ENCODE peak calls at places on chromosome 21, in seven cellular contexts. I is RWPE1, C is left lung, U is breast epithelium, H is AG04450, Z is mesendoderm, B is ovary. G is an unnamed sample.
A peak's percentile ranks its signal among the peaks of the same experiment; 100 is the strongest.

GRCh38 chr21:24895885-24896734 is 711.2 kb downstream of the MRPL39 start:
- DNase-seq in I (no peak), C (no peak), U (no peak), H (no peak), Z (peak; percentile 60), B (peak; percentile 37), G (no peak)

GRCh38 chr21:31351973-31352372 is 7.9 kb upstream of the TIAM1 start:
- DNase-seq in I (no peak), C (no peak), U (no peak), H (no peak), Z (no peak), B (no peak), G (no peak)

GRCh38 chr21:14825405-14826032 is 239.3 kb downstream of the NRIP1 start:
- DNase-seq in I (no peak), C (no peak), U (no peak), H (no peak), Z (no peak), B (no peak), G (no peak)

GRCh38 chr21:28333455-28334108 is 659.1 kb downstream of the LTN1 start:
- DNase-seq in I (no peak), C (no peak), U (no peak), H (peak; percentile 10), Z (no peak), B (no peak), G (no peak)

GRCh38 chr21:38661296-38662223 is 144.2 kb upstream of the ETS2 start:
- DNase-seq in I (no peak), C (peak; percentile 81), U (no peak), H (peak; percentile 26), Z (peak; percentile 47), B (peak; percentile 30), G (no peak)

GRCh38 chr21:15063081-15063820 is 1.5 kb downstream of the NRIP1 start:
- DNase-seq in I (peak; percentile 33), C (no peak), U (no peak), H (no peak), Z (peak; percentile 47), B (no peak), G (no peak)

GRCh38 chr21:45033791-45034555 is 40.4 kb upstream of the ADARB1 start:
- DNase-seq in I (no peak), C (peak; percentile 58), U (no peak), H (no peak), Z (no peak), B (no peak), G (no peak)

GRCh38 chr21:44897326-44898010 is 23.2 kb downstream of the ITGB2 start:
- DNase-seq in I (no peak), C (peak; percentile 78), U (no peak), H (no peak), Z (peak; percentile 56), B (no peak), G (no peak)

GRCh38 chr21:17688912-17689874 is 76.5 kb upstream of the BTG3 start:
- DNase-seq in I (peak; percentile 46), C (no peak), U (peak; percentile 59), H (no peak), Z (peak; percentile 67), B (peak; percentile 32), G (no peak)

GRCh38 chr21:14600569-14601308 is 54.6 kb upstream of the SAMSN1 start:
- DNase-seq in I (no peak), C (no peak), U (no peak), H (no peak), Z (no peak), B (no peak), G (no peak)

GRCh38 chr21:34795152-34796141 is 126.7 kb downstream of the CLIC6 start:
- DNase-seq in I (peak; percentile 53), C (no peak), U (peak; percentile 58), H (no peak), Z (no peak), B (no peak), G (no peak)

GRCh38 chr21:34797926-34798595 is 129.3 kb downstream of the CLIC6 start:
- DNase-seq in I (no peak), C (no peak), U (no peak), H (no peak), Z (no peak), B (no peak), G (no peak)

GRCh38 chr21:34797202-34797527 is 128.4 kb downstream of the CLIC6 start:
- DNase-seq in I (no peak), C (no peak), U (no peak), H (no peak), Z (no peak), B (no peak), G (no peak)

GRCh38 chr21:34794686-34795085 is 125.9 kb downstream of the CLIC6 start:
- DNase-seq in I (no peak), C (no peak), U (no peak), H (no peak), Z (peak; percentile 33), B (no peak), G (no peak)

GRCh38 chr21:34796518-34797201 is 127.9 kb downstream of the CLIC6 start:
- DNase-seq in I (no peak), C (peak; percentile 51), U (no peak), H (no peak), Z (peak; percentile 65), B (no peak), G (no peak)
- H3K27ac ChIP-seq in I (peak overlapping the region; percentile 90), C (peak overlapping the region; percentile 37), U (peak overlapping the region; percentile 90), H (peak overlapping the region; percentile 55), Z (no peak overlapping the region), B (no peak overlapping the region), G (no peak overlapping the region)

DNA sequence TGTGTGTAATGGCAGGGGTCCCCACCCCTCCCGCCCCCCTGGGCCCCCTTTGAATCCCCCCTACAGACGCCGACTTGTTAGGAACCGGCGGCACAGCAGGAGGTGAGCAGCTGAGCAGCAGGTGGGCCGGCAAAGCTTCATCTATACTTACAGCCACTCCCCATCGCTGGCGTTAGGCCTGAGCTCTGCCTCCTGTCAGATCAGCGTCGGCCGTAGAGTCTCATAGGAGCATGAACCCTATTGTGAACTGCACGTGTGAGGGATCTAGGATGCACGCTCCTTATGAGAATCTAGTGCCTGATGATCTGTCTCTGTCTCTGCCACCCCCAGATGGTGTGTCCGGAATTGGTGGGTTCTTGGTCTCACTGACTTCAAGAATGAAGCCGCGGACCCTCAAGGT is 14.9 kb upstream of the VPS26C start:
- DNase-seq in I (no peak), C (no peak), U (no peak), H (no peak), Z (no peak), B (no peak), G (no peak)
- H3K27ac ChIP-seq in I (no peak overlapping the region), C (no peak overlapping the region), U (no peak overlapping the region), H (no peak overlapping the region), Z (no peak overlapping the region), B (no peak overlapping the region), G (no peak overlapping the region)

GRCh38 chr21:42661688-42662429 is 8.4 kb downstream of the PDE9A start:
- DNase-seq in I (no peak), C (peak; percentile 41), U (no peak), H (no peak), Z (no peak), B (no peak), G (no peak)
- H3K27ac ChIP-seq in I (no peak overlapping the region), C (no peak overlapping the region), U (no peak overlapping the region), H (no peak overlapping the region), Z (no peak overlapping the region), B (no peak overlapping the region), G (no peak overlapping the region)

DNA sequence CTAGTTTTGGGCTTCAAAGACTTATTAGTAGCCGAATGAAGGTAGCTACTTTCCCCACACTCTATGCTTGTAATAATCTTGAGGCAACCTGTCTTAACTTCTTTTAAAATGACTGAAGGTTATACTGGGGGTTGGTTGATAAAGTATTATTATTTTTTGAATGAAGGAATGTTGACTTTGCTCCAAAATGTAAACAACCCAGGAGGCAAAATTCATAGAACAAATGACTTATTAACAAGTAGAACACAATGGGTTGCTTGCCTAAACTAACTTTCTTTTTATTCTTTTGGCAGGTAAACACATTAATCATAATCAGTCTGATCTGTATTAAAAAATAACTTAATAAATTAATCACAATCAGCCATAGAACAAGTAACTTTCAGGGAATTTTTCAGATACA is 440.0 kb downstream of the USP25 start:
- DNase-seq in I (no peak), C (no peak), U (no peak), H (no peak), Z (no peak), B (no peak), G (no peak)
- H3K27ac ChIP-seq in I (no peak overlapping the region), C (no peak overlapping the region), U (peak overlapping the region; percentile 36), H (no peak overlapping the region), Z (no peak overlapping the region), B (no peak overlapping the region), G (peak overlapping the region; percentile 91)

DNA sequence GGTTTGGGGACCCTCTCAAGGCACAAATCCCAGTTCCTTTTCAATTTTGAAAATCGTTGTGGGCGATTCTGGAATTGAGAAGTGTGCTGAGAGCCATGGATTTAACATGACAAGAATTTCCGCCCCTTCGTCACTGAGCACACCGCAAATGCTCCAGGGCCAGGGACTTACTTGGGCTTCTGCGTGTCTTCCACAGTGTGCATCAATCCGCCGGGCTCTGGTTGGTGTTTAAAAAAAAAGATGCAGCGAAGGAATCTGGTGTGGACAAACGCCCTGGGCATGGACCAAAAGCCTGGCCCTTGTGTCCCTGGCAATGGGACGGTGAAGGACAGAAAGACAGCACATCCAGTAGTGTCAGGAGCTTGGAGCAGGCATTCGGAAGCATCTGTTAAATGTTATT is 696 bp upstream of the CLDN14 start:
- DNase-seq in I (no peak), C (no peak), U (no peak), H (no peak), Z (no peak), B (no peak), G (no peak)
- H3K27ac ChIP-seq in I (no peak overlapping the region), C (no peak overlapping the region), U (no peak overlapping the region), H (no peak overlapping the region), Z (no peak overlapping the region), B (no peak overlapping the region), G (no peak overlapping the region)

GRCh38 chr21:42526379-42526727 is 12.7 kb downstream of the SLC37A1 start:
- DNase-seq in I (no peak), C (no peak), U (no peak), H (no peak), Z (no peak), B (peak; percentile 33), G (no peak)

GRCh38 chr21:42523941-42524340 is 10.3 kb downstream of the SLC37A1 start:
- DNase-seq in I (no peak), C (no peak), U (no peak), H (no peak), Z (no peak), B (no peak), G (no peak)

GRCh38 chr21:42524341-42525227 is 10.9 kb downstream of the SLC37A1 start:
- DNase-seq in I (no peak), C (no peak), U (peak; percentile 75), H (no peak), Z (peak; percentile 82), B (peak; percentile 85), G (no peak)

GRCh38 chr21:42525676-42526378 is 12.2 kb downstream of the SLC37A1 start:
- DNase-seq in I (no peak), C (no peak), U (no peak), H (no peak), Z (no peak), B (no peak), G (no peak)

GRCh38 chr21:42525228-42525604 is 11.6 kb downstream of the SLC37A1 start:
- DNase-seq in I (no peak), C (no peak), U (no peak), H (no peak), Z (peak; percentile 49), B (peak; percentile 57), G (no peak)
- H3K27ac ChIP-seq in I (no peak overlapping the region), C (peak overlapping the region; percentile 82), U (peak overlapping the region; percentile 86), H (no peak overlapping the region), Z (no peak overlapping the region), B (peak overlapping the region; percentile 57), G (peak overlapping the region; percentile 53)